ENCODE peak calls at places on chromosomes 4 and X, in four cellular contexts. T is K562, N is GM12878, S is HepG2. G is an unnamed sample.

GRCh38 chrX:47497274-47497673 is 14.3 kb upstream of the ZNF41 start:
- DNase-seq in T (no peak), N (no peak), S (no peak), G (no peak)

GRCh38 chr4:171130126-171130801 is 682.9 kb upstream of the GALNTL6 start:
- DNase-seq in T (no peak), N (no peak), S (peak), G (no peak)

GRCh38 chr4:123609829-123610228 is 213.2 kb downstream of the SPRY1 start:
- DNase-seq in T (no peak), N (no peak), S (no peak), G (no peak)

GRCh38 chr4:143473334-143474126 is 40.0 kb upstream of the SMARCA5 start:
- DNase-seq in T (no peak), N (no peak), S (peak), G (no peak)

GRCh38 chr4:82275431-82276423 is 98.1 kb downstream of the HNRNPD start:
- DNase-seq in T (no peak), N (no peak), S (peak), G (peak)

GRCh38 chrX:40192196-40192595 is 94.4 kb upstream of the BCOR start:
- DNase-seq in T (no peak), N (no peak), S (no peak), G (no peak)

GRCh38 chrX:106726485-106727437 is at the start of gene RNF128:
- DNase-seq in T (no peak), N (no peak), S (peak), G (peak)

GRCh38 chr4:110586137-110586850 is 36.6 kb downstream of the PITX2 start:
- DNase-seq in T (no peak), N (no peak), S (no peak), G (no peak)

GRCh38 chrX:133150730-133151129 is 53.8 kb upstream of the USP26 start:
- DNase-seq in T (no peak), N (no peak), S (no peak), G (no peak)

DNA sequence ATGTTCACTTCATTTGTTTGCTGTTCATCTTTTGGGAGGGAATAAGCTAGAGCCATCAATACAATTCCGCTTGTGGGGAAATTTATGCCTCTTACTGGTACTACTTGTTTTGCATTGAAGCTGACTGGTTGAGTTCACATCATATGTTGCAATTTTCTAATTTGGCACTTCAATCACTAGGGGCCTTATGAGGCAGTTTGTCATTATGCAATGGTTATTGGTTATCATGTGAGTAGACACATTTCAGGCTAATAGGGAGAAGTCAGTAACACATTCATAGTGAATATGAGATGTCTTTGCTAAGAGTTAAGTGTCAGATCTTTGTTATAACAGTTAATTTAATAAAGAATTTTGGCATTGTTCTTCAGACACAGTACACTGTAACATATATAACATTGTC is 5.0 kb downstream of the RPL36A start:
- DNase-seq in T (no peak), N (no peak), S (peak), G (no peak)
- TF ChIP-seq NR2C2 in T (no peak), N (no peak), S (no peak), G (no peak)

GRCh38 chr4:1402021-1402515 is 4.2 kb downstream of the NKX1-1 start:
- DNase-seq in T (no peak), N (no peak), S (no peak), G (no peak)

GRCh38 chr4:1401409-1402020 is 4.7 kb downstream of the NKX1-1 start:
- DNase-seq in T (no peak), N (no peak), S (no peak), G (no peak)

GRCh38 chr4:1403177-1403583 is 3.1 kb downstream of the NKX1-1 start:
- DNase-seq in T (no peak), N (no peak), S (no peak), G (no peak)

GRCh38 chr4:1403591-1404572 is 2.4 kb downstream of the NKX1-1 start:
- DNase-seq in T (no peak), N (no peak), S (no peak), G (no peak)

GRCh38 chr4:1402516-1403101 is 3.6 kb downstream of the NKX1-1 start:
- DNase-seq in T (no peak), N (no peak), S (no peak), G (no peak)
- TF ChIP-seq NR2C2 in T (no peak), N (no peak), S (no peak), G (no peak)

DNA sequence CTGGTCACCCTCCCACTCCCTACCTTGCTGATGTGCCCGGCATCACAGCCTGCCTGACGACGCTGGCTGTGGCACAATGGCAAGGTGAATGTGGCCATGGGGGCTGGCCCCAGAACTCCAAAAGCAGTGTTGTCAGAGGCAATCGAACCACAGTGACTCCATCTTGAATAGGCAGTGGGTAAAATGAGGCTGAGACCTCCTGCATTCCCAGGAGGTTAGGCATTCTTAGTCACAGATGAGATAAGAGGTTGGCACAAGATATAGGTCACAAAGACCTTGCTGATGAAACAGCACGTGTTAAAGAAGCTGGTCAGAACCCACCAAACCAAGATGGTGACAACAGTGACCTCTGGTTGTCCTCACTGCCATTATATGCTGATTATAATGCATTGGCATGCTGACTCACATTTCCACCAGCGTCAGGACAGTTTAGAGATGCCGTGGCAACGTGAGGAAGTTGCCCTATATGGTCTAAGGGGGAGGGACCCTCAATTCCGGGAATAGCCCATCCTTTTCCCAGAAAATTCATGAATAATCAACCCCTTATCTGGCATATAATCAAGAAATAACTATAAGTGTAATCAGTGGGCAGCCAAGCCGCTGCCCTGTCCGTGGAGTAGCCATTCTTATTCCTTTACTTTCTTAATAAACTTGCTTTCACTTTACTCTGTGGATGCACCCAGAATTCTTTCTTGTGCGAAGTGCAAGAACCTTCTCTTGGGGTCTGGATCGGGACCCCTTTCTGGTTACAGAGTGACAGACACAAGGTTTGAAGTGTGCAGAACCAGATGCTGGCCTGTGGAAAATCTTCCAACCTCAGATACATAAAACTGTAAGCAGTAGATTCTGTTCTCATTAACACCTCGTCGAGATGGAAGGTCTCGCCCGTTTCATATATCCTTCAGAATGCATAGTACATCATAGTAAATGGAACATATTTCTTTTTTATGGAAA is 26.8 kb upstream of the CLDN24 start:
- DNase-seq in T (peak), N (no peak), S (no peak), G (no peak)
- TF ChIP-seq NR2C2 in T (peak), N (no peak), S (no peak), G (no peak)

GRCh38 chrX:119643696-119644095 is 37.5 kb upstream of the NKRF start:
- DNase-seq in T (no peak), N (no peak), S (no peak), G (no peak)

GRCh38 chrX:119636419-119636818 is 30.2 kb upstream of the NKRF start:
- DNase-seq in T (no peak), N (peak), S (no peak), G (no peak)

GRCh38 chrX:119638725-119639471 is 32.7 kb upstream of the NKRF start:
- DNase-seq in T (no peak), N (peak), S (no peak), G (no peak)

GRCh38 chrX:119635799-119636198 is 29.6 kb upstream of the NKRF start:
- DNase-seq in T (no peak), N (no peak), S (no peak), G (no peak)

DNA sequence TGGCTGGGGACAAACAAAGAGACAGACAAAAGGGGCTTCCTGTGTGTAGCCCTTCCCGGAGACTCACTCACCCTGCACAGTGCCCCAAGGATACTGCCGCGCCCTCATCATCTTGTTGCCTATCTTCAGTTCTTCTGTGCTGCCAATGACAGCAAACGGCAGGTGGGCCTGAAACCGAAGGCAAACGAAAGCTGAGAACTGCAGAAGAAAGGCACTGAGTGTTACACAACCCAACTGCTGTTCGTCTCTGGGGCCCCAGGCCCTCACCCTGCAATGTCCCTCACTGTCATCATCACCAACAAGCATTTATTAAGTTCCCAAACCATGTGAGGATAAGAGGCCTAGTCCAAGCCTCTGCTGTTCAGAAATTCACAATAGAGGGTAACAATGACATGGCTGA is 34.4 kb upstream of the NKRF start:
- DNase-seq in T (no peak), N (no peak), S (no peak), G (no peak)
- TF ChIP-seq NR2C2 in T (no peak), N (no peak), S (no peak), G (no peak)

DNA sequence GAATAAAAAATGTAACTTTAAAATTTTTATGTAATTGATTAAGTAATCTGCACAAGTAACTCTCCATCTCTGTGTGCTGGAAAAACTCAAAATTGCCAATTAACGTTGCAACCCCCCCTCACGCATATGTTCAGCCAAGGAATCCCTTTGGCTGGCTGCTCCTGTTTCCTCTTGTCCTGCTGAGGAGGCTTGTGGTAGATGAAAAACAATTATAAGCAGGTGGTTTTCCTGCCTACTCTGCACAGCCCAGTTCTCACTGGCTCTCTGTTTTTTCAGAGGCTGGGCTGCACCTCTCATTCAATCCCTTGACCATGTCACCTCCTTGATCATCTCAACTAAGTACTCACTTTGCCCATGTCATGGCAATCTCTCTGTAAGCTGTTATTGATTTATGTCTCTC is 1068.4 kb downstream of the ARAP2 start:
- DNase-seq in T (no peak), N (no peak), S (no peak), G (no peak)
- TF ChIP-seq NR2C2 in T (no peak), N (no peak), S (no peak), G (no peak)

DNA sequence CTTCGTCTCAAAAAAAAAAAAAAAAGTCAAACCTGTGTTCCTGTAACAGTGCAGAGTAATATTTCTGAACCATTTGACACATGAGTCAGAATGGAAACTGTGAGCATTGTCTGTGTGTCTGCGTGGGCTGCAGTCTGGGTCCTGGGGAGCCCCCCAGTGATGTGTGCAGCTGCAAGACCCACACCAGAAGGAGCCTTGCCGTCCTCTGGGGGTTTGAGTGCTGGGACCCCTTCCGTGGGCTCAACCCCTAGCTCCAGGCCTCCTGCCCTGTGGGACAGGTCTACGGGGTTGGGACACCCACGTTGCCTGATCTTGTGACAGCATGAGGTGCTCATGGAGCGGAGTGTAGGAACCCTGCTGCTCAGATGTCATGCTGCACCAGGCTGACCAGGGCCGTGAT is 43.7 kb downstream of the DDX3X start:
- DNase-seq in T (no peak), N (no peak), S (no peak), G (no peak)
- TF ChIP-seq NR2C2 in T (no peak), N (no peak), S (no peak), G (no peak)

GRCh38 chr4:8910100-8910821 is 38.6 kb upstream of the HMX1 start:
- DNase-seq in T (no peak), N (no peak), S (no peak), G (no peak)

GRCh38 chr4:8912089-8912455 is 40.4 kb upstream of the HMX1 start:
- DNase-seq in T (no peak), N (no peak), S (no peak), G (no peak)

GRCh38 chr4:8909548-8909947 is 37.9 kb upstream of the HMX1 start:
- DNase-seq in T (no peak), N (no peak), S (no peak), G (no peak)

GRCh38 chr4:8911311-8912088 is 39.9 kb upstream of the HMX1 start:
- DNase-seq in T (no peak), N (no peak), S (no peak), G (no peak)

GRCh38 chr4:8910822-8911310 is 39.2 kb upstream of the HMX1 start:
- DNase-seq in T (no peak), N (no peak), S (no peak), G (no peak)
- TF ChIP-seq NR2C2 in T (no peak), N (no peak), S (no peak), G (no peak)